ENCODE peak calls at places on chromosomes 2 and 18, in six cellular contexts. One of them, this sample, is unnamed.
A peak's percentile ranks its signal among the peaks of the same experiment; 100 is the strongest.

GRCh38 chr2:153299809-153300208 is 178.8 kb downstream of the RPRM start:
- DNase-seq in activated naive CD8-positive, alpha-beta T cell treated with anti-CD3 and anti-CD28 coated beads, Interleukin-2, amount 50 U/mL, for 24 hours: no peak
- DNase-seq in hepatic stellate cell: no peak
- DNase-seq in mesendoderm: no peak
- DNase-seq in anterior cingulate cortex: no peak
- DNase-seq in NCI-H1694: no peak
- DNase-seq in this sample: no peak

GRCh38 chr2:238106698-238107524 is 6.8 kb downstream of the ESPNL start:
- DNase-seq in activated naive CD8-positive, alpha-beta T cell treated with anti-CD3 and anti-CD28 coated beads, Interleukin-2, amount 50 U/mL, for 24 hours: no peak
- DNase-seq in hepatic stellate cell: no peak
- DNase-seq in mesendoderm: peak; percentile 40
- DNase-seq in anterior cingulate cortex: no peak
- DNase-seq in NCI-H1694: no peak
- DNase-seq in this sample: no peak

GRCh38 chr2:11473604-11474440 is 7.9 kb upstream of the E2F6 start:
- DNase-seq in activated naive CD8-positive, alpha-beta T cell treated with anti-CD3 and anti-CD28 coated beads, Interleukin-2, amount 50 U/mL, for 24 hours: no peak
- DNase-seq in hepatic stellate cell: no peak
- DNase-seq in mesendoderm: peak; percentile 23
- DNase-seq in anterior cingulate cortex: no peak
- DNase-seq in NCI-H1694: no peak
- DNase-seq in this sample: no peak

GRCh38 chr2:238875531-238876231 is 27.8 kb downstream of the TWIST2 start:
- DNase-seq in activated naive CD8-positive, alpha-beta T cell treated with anti-CD3 and anti-CD28 coated beads, Interleukin-2, amount 50 U/mL, for 24 hours: no peak
- DNase-seq in hepatic stellate cell: no peak
- DNase-seq in mesendoderm: no peak
- DNase-seq in anterior cingulate cortex: no peak
- DNase-seq in NCI-H1694: no peak
- DNase-seq in this sample: no peak

GRCh38 chr2:73979021-73979420 is 5.7 kb upstream of the TET3 start:
- DNase-seq in activated naive CD8-positive, alpha-beta T cell treated with anti-CD3 and anti-CD28 coated beads, Interleukin-2, amount 50 U/mL, for 24 hours: peak; percentile 59
- DNase-seq in hepatic stellate cell: no peak
- DNase-seq in mesendoderm: peak; percentile 72
- DNase-seq in anterior cingulate cortex: no peak
- DNase-seq in NCI-H1694: no peak
- DNase-seq in this sample: no peak

GRCh38 chr2:223044092-223044836 is 7.7 kb upstream of the KCNE4 start:
- DNase-seq in activated naive CD8-positive, alpha-beta T cell treated with anti-CD3 and anti-CD28 coated beads, Interleukin-2, amount 50 U/mL, for 24 hours: no peak
- DNase-seq in hepatic stellate cell: no peak
- DNase-seq in mesendoderm: peak; percentile 27
- DNase-seq in anterior cingulate cortex: no peak
- DNase-seq in NCI-H1694: no peak
- DNase-seq in this sample: no peak

GRCh38 chr2:156803967-156804366 is 367.8 kb downstream of the GPD2 start:
- DNase-seq in activated naive CD8-positive, alpha-beta T cell treated with anti-CD3 and anti-CD28 coated beads, Interleukin-2, amount 50 U/mL, for 24 hours: no peak
- DNase-seq in hepatic stellate cell: no peak
- DNase-seq in mesendoderm: no peak
- DNase-seq in anterior cingulate cortex: no peak
- DNase-seq in NCI-H1694: no peak
- DNase-seq in this sample: no peak

GRCh38 chr2:168147858-168148794 is 99.3 kb downstream of the STK39 start:
- DNase-seq in activated naive CD8-positive, alpha-beta T cell treated with anti-CD3 and anti-CD28 coated beads, Interleukin-2, amount 50 U/mL, for 24 hours: no peak
- DNase-seq in hepatic stellate cell: no peak
- DNase-seq in mesendoderm: no peak
- DNase-seq in anterior cingulate cortex: no peak
- DNase-seq in NCI-H1694: no peak
- DNase-seq in this sample: no peak

GRCh38 chr18:58321986-58322385 is 278.0 kb downstream of the NEDD4L start:
- DNase-seq in activated naive CD8-positive, alpha-beta T cell treated with anti-CD3 and anti-CD28 coated beads, Interleukin-2, amount 50 U/mL, for 24 hours: peak; percentile 43
- DNase-seq in hepatic stellate cell: peak; percentile 88
- DNase-seq in mesendoderm: peak; percentile 73
- DNase-seq in anterior cingulate cortex: peak; percentile 30
- DNase-seq in NCI-H1694: peak; percentile 47
- DNase-seq in this sample: peak; percentile 53

GRCh38 chr18:23380001-23380550 is 73.0 kb upstream of the RIOK3 start:
- DNase-seq in activated naive CD8-positive, alpha-beta T cell treated with anti-CD3 and anti-CD28 coated beads, Interleukin-2, amount 50 U/mL, for 24 hours: no peak
- DNase-seq in hepatic stellate cell: peak; percentile 27
- DNase-seq in mesendoderm: peak; percentile 59
- DNase-seq in anterior cingulate cortex: no peak
- DNase-seq in NCI-H1694: no peak
- DNase-seq in this sample: peak; percentile 40

GRCh38 chr18:63161728-63162195 is 157.8 kb downstream of the BCL2 start:
- DNase-seq in activated naive CD8-positive, alpha-beta T cell treated with anti-CD3 and anti-CD28 coated beads, Interleukin-2, amount 50 U/mL, for 24 hours: peak; percentile 72
- DNase-seq in hepatic stellate cell: peak; percentile 89
- DNase-seq in mesendoderm: no peak
- DNase-seq in anterior cingulate cortex: no peak
- DNase-seq in NCI-H1694: no peak
- DNase-seq in this sample: peak; percentile 64

GRCh38 chr2:239926587-239927234 is 98.4 kb downstream of the NDUFA10 start:
- DNase-seq in activated naive CD8-positive, alpha-beta T cell treated with anti-CD3 and anti-CD28 coated beads, Interleukin-2, amount 50 U/mL, for 24 hours: no peak
- DNase-seq in hepatic stellate cell: no peak
- DNase-seq in mesendoderm: no peak
- DNase-seq in anterior cingulate cortex: no peak
- DNase-seq in NCI-H1694: no peak
- DNase-seq in this sample: no peak

GRCh38 chr2:54741250-54741649 is 17.8 kb downstream of the EML6 start:
- DNase-seq in activated naive CD8-positive, alpha-beta T cell treated with anti-CD3 and anti-CD28 coated beads, Interleukin-2, amount 50 U/mL, for 24 hours: no peak
- DNase-seq in hepatic stellate cell: no peak
- DNase-seq in mesendoderm: no peak
- DNase-seq in anterior cingulate cortex: no peak
- DNase-seq in NCI-H1694: no peak
- DNase-seq in this sample: no peak

GRCh38 chr2:144650886-144651285 is 131.0 kb upstream of the ZEB2 start:
- DNase-seq in activated naive CD8-positive, alpha-beta T cell treated with anti-CD3 and anti-CD28 coated beads, Interleukin-2, amount 50 U/mL, for 24 hours: no peak
- DNase-seq in hepatic stellate cell: no peak
- DNase-seq in mesendoderm: no peak
- DNase-seq in anterior cingulate cortex: no peak
- DNase-seq in NCI-H1694: no peak
- DNase-seq in this sample: no peak

GRCh38 chr2:69133898-69134297 is 120.9 kb downstream of the ANTXR1 start:
- DNase-seq in activated naive CD8-positive, alpha-beta T cell treated with anti-CD3 and anti-CD28 coated beads, Interleukin-2, amount 50 U/mL, for 24 hours: no peak
- DNase-seq in hepatic stellate cell: no peak
- DNase-seq in mesendoderm: no peak
- DNase-seq in anterior cingulate cortex: no peak
- DNase-seq in NCI-H1694: no peak
- DNase-seq in this sample: no peak

GRCh38 chr2:26330114-26330581 is 15.8 kb upstream of the SELENOI start:
- DNase-seq in activated naive CD8-positive, alpha-beta T cell treated with anti-CD3 and anti-CD28 coated beads, Interleukin-2, amount 50 U/mL, for 24 hours: peak; percentile 86
- DNase-seq in hepatic stellate cell: peak; percentile 66
- DNase-seq in mesendoderm: peak; percentile 75
- DNase-seq in anterior cingulate cortex: peak; percentile 65
- DNase-seq in NCI-H1694: peak; percentile 82
- DNase-seq in this sample: peak; percentile 56